ENCODE peak calls at places on chromosomes 6 and 20, in seven cellular contexts. One of them, this sample, is unnamed.

GRCh38 chr6:131250121-131250520 is 114.9 kb downstream of the AKAP7 start:
- DNase-seq in neuronal stem cell: peak; percentile 36
- DNase-seq in trophoblast cell: peak; percentile 5
- DNase-seq in H9: peak; percentile 63
- DNase-seq in IMR-90: peak; percentile 48
- DNase-seq in mesendoderm: peak; percentile 74
- DNase-seq in H1: no peak
- DNase-seq in this sample: peak; percentile 46

GRCh38 chr6:145508107-145508506 is 227.2 kb downstream of the EPM2A start:
- DNase-seq in neuronal stem cell: no peak
- DNase-seq in trophoblast cell: no peak
- DNase-seq in H9: peak; percentile 53
- DNase-seq in IMR-90: no peak
- DNase-seq in mesendoderm: peak; percentile 78
- DNase-seq in H1: no peak
- DNase-seq in this sample: no peak

GRCh38 chr20:8721098-8721497 is 347.8 kb upstream of the PLCB4 start:
- DNase-seq in neuronal stem cell: peak; percentile 41
- DNase-seq in trophoblast cell: peak; percentile 69
- DNase-seq in H9: peak; percentile 41
- DNase-seq in IMR-90: peak; percentile 67
- DNase-seq in mesendoderm: peak; percentile 68
- DNase-seq in H1: no peak
- DNase-seq in this sample: peak; percentile 62

GRCh38 chr6:82251942-82252341 is 4.4 kb upstream of the IBTK start:
- DNase-seq in neuronal stem cell: no peak
- DNase-seq in trophoblast cell: peak; percentile 74
- DNase-seq in H9: no peak
- DNase-seq in IMR-90: peak; percentile 54
- DNase-seq in mesendoderm: peak; percentile 45
- DNase-seq in H1: no peak
- DNase-seq in this sample: peak; percentile 56

GRCh38 chr6:98272061-98272460 is 562.3 kb upstream of the POU3F2 start:
- DNase-seq in neuronal stem cell: no peak
- DNase-seq in trophoblast cell: no peak
- DNase-seq in H9: no peak
- DNase-seq in IMR-90: no peak
- DNase-seq in mesendoderm: no peak
- DNase-seq in H1: no peak
- DNase-seq in this sample: no peak

GRCh38 chr20:2515203-2515602 is 6.5 kb upstream of the ZNF343 start:
- DNase-seq in neuronal stem cell: no peak
- DNase-seq in trophoblast cell: no peak
- DNase-seq in H9: no peak
- DNase-seq in IMR-90: no peak
- DNase-seq in mesendoderm: no peak
- DNase-seq in H1: no peak
- DNase-seq in this sample: no peak

GRCh38 chr6:128491041-128491642 is 29.3 kb downstream of the PTPRK start:
- DNase-seq in neuronal stem cell: peak; percentile 55
- DNase-seq in trophoblast cell: no peak
- DNase-seq in H9: no peak
- DNase-seq in IMR-90: no peak
- DNase-seq in mesendoderm: peak; percentile 76
- DNase-seq in H1: no peak
- DNase-seq in this sample: no peak

GRCh38 chr20:33287884-33288283 is 4.9 kb downstream of the BPIFB1 start:
- DNase-seq in neuronal stem cell: no peak
- DNase-seq in trophoblast cell: no peak
- DNase-seq in H9: no peak
- DNase-seq in IMR-90: no peak
- DNase-seq in mesendoderm: no peak
- DNase-seq in H1: no peak
- DNase-seq in this sample: no peak

GRCh38 chr6:119172813-119173212 is 94.3 kb upstream of the FAM184A start:
- DNase-seq in neuronal stem cell: no peak
- DNase-seq in trophoblast cell: peak; percentile 93
- DNase-seq in H9: no peak
- DNase-seq in IMR-90: peak; percentile 13
- DNase-seq in mesendoderm: no peak
- DNase-seq in H1: no peak
- DNase-seq in this sample: peak; percentile 35

GRCh38 chr20:10314198-10314597 is 95.6 kb downstream of the SNAP25 start:
- DNase-seq in neuronal stem cell: no peak
- DNase-seq in trophoblast cell: no peak
- DNase-seq in H9: no peak
- DNase-seq in IMR-90: peak; percentile 79
- DNase-seq in mesendoderm: peak; percentile 21
- DNase-seq in H1: no peak
- DNase-seq in this sample: peak; percentile 59

GRCh38 chr6:78917788-78918187 is 50.4 kb downstream of the IRAK1BP1 start:
- DNase-seq in neuronal stem cell: no peak
- DNase-seq in trophoblast cell: no peak
- DNase-seq in H9: no peak
- DNase-seq in IMR-90: no peak
- DNase-seq in mesendoderm: no peak
- DNase-seq in H1: no peak
- DNase-seq in this sample: no peak

GRCh38 chr6:137401058-137401457 is 93.1 kb downstream of the OLIG3 start:
- DNase-seq in neuronal stem cell: no peak
- DNase-seq in trophoblast cell: no peak
- DNase-seq in H9: no peak
- DNase-seq in IMR-90: no peak
- DNase-seq in mesendoderm: no peak
- DNase-seq in H1: no peak
- DNase-seq in this sample: no peak

GRCh38 chr20:64191002-64191401 is 26.8 kb downstream of the MYT1 start:
- DNase-seq in neuronal stem cell: no peak
- DNase-seq in trophoblast cell: no peak
- DNase-seq in H9: no peak
- DNase-seq in IMR-90: no peak
- DNase-seq in mesendoderm: no peak
- DNase-seq in H1: no peak
- DNase-seq in this sample: no peak

GRCh38 chr6:30939473-30939872 is 1.3 kb upstream of the MUCL3 start:
- DNase-seq in neuronal stem cell: no peak
- DNase-seq in trophoblast cell: no peak
- DNase-seq in H9: no peak
- DNase-seq in IMR-90: no peak
- DNase-seq in mesendoderm: no peak
- DNase-seq in H1: no peak
- DNase-seq in this sample: no peak

GRCh38 chr6:56482525-56482924 is 160.2 kb downstream of the DST start:
- DNase-seq in neuronal stem cell: no peak
- DNase-seq in trophoblast cell: peak; percentile 79
- DNase-seq in H9: no peak
- DNase-seq in IMR-90: no peak
- DNase-seq in mesendoderm: no peak
- DNase-seq in H1: no peak
- DNase-seq in this sample: no peak

GRCh38 chr20:15446373-15446772 is 1109.0 kb upstream of the FLRT3 start:
- DNase-seq in neuronal stem cell: no peak
- DNase-seq in trophoblast cell: peak; percentile 3
- DNase-seq in H9: no peak
- DNase-seq in IMR-90: no peak
- DNase-seq in mesendoderm: no peak
- DNase-seq in H1: no peak
- DNase-seq in this sample: peak; percentile 5

GRCh38 chr6:99344289-99344688 is 5.2 kb downstream of the FAXC start:
- DNase-seq in neuronal stem cell: no peak
- DNase-seq in trophoblast cell: no peak
- DNase-seq in H9: no peak
- DNase-seq in IMR-90: peak; percentile 60
- DNase-seq in mesendoderm: peak; percentile 22
- DNase-seq in H1: no peak
- DNase-seq in this sample: peak; percentile 22

GRCh38 chr6:93676506-93676905 is 257.1 kb upstream of the EPHA7 start:
- DNase-seq in neuronal stem cell: no peak
- DNase-seq in trophoblast cell: no peak
- DNase-seq in H9: no peak
- DNase-seq in IMR-90: no peak
- DNase-seq in mesendoderm: no peak
- DNase-seq in H1: no peak
- DNase-seq in this sample: no peak

GRCh38 chr20:57860576-57860975 is 150.8 kb upstream of the PMEPA1 start:
- DNase-seq in neuronal stem cell: no peak
- DNase-seq in trophoblast cell: no peak
- DNase-seq in H9: no peak
- DNase-seq in IMR-90: no peak
- DNase-seq in mesendoderm: no peak
- DNase-seq in H1: no peak
- DNase-seq in this sample: no peak

GRCh38 chr20:57856658-57857057 is 146.8 kb upstream of the PMEPA1 start:
- DNase-seq in neuronal stem cell: no peak
- DNase-seq in trophoblast cell: no peak
- DNase-seq in H9: peak; percentile 5
- DNase-seq in IMR-90: no peak
- DNase-seq in mesendoderm: no peak
- DNase-seq in H1: no peak
- DNase-seq in this sample: no peak

GRCh38 chr20:57851786-57852185 is 142.0 kb upstream of the PMEPA1 start:
- DNase-seq in neuronal stem cell: no peak
- DNase-seq in trophoblast cell: no peak
- DNase-seq in H9: no peak
- DNase-seq in IMR-90: no peak
- DNase-seq in mesendoderm: no peak
- DNase-seq in H1: no peak
- DNase-seq in this sample: no peak

GRCh38 chr20:57857969-57858368 is 148.2 kb upstream of the PMEPA1 start:
- DNase-seq in neuronal stem cell: no peak
- DNase-seq in trophoblast cell: peak; percentile 3
- DNase-seq in H9: no peak
- DNase-seq in IMR-90: no peak
- DNase-seq in mesendoderm: no peak
- DNase-seq in H1: no peak
- DNase-seq in this sample: no peak

DNA sequence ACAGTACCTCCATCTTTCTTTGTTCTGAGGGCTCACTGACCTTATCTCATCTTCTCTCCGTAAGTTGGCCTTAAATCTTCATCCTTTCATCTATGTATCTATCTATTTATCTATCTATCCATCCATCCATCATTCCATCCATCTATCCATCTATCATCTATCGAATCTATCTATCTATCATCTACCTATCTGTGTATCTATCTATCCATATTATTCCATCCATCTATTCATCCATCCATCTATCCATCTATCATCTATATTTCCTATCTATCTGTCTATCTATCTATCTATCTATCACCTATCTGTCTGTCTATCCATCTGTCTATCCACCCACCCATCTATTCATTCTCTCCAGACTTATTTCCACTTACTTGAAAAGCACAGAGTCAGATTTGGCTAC is 147.3 kb upstream of the PMEPA1 start:
- DNase-seq in neuronal stem cell: no peak
- DNase-seq in trophoblast cell: no peak
- DNase-seq in H9: no peak
- DNase-seq in IMR-90: no peak
- DNase-seq in mesendoderm: no peak
- DNase-seq in H1: no peak
- DNase-seq in this sample: no peak
- H3K9ac ChIP-seq in neuronal stem cell: no peak overlapping the region
- H3K9ac ChIP-seq in trophoblast cell: no peak overlapping the region
- H3K9ac ChIP-seq in H9: no peak overlapping the region
- H3K9ac ChIP-seq in IMR-90: no peak overlapping the region
- H3K9ac ChIP-seq in mesendoderm: no peak overlapping the region
- H3K9ac ChIP-seq in H1: no peak overlapping the region
- H3K9ac ChIP-seq in this sample: no peak overlapping the region

DNA sequence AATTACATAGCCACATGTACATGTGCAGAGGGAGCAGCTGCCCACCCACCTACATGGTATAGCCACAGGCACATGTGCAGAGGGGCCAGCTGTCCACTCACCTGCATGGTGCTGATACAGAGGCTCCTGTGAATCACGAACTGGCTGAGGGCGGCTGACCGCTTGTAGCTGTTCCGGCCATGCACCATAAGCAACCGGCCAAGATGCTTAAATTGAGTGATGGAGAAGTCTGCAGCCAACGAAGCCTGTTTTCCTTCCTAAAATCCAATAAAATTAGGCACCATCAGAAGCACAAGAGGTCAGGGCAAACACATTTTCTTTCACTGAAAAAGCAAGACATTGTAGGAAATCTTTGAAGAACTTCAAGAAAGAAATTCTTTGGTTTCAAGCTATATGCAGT is 71.1 kb upstream of the NFATC2 start:
- DNase-seq in neuronal stem cell: no peak
- DNase-seq in trophoblast cell: no peak
- DNase-seq in H9: no peak
- DNase-seq in IMR-90: no peak
- DNase-seq in mesendoderm: no peak
- DNase-seq in H1: no peak
- DNase-seq in this sample: no peak
- H3K23ac ChIP-seq in neuronal stem cell: no peak overlapping the region
- H3K23ac ChIP-seq in trophoblast cell: no peak overlapping the region
- H3K23ac ChIP-seq in H9: no peak overlapping the region
- H3K23ac ChIP-seq in IMR-90: no peak overlapping the region
- H3K23ac ChIP-seq in mesendoderm: no peak overlapping the region
- H3K23ac ChIP-seq in H1: no peak overlapping the region
- H3K23ac ChIP-seq in this sample: no peak overlapping the region

DNA sequence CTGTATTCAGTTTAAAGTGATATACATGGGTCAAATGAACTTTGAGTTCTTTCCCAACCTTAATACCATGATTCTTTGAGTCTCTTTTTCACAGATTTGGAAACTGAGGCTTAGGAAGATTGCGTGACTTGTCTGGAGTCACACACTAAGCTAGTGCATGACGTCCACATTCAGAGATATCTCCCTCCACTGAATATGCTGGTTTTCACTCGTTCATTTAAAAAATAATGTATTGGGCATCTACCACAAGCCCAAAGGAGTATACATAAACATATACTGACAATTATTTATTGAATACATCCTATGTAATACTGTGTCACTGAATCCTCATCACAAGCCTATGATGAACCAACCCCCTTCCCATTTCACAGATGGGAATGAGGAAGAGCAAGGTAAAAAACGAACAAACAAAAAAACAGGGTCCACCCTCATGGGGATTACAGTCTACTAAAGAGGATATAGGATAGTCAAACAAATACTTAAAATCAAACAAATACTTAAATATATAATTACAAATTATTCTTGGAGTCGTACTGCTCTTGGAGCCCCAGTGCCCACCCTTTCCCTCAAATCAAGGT is 611 bp upstream of the TM9SF4 start:
- DNase-seq in neuronal stem cell: no peak
- DNase-seq in trophoblast cell: no peak
- DNase-seq in H9: no peak
- DNase-seq in IMR-90: no peak
- DNase-seq in mesendoderm: no peak
- DNase-seq in H1: no peak
- DNase-seq in this sample: no peak
- H3K9ac ChIP-seq in neuronal stem cell: no peak overlapping the region
- H3K9ac ChIP-seq in trophoblast cell: no peak overlapping the region
- H3K9ac ChIP-seq in H9: no peak overlapping the region
- H3K9ac ChIP-seq in IMR-90: no peak overlapping the region
- H3K9ac ChIP-seq in mesendoderm: no peak overlapping the region
- H3K9ac ChIP-seq in H1: peak overlapping the region; percentile 100
- H3K9ac ChIP-seq in this sample: peak overlapping the region; percentile 100

DNA sequence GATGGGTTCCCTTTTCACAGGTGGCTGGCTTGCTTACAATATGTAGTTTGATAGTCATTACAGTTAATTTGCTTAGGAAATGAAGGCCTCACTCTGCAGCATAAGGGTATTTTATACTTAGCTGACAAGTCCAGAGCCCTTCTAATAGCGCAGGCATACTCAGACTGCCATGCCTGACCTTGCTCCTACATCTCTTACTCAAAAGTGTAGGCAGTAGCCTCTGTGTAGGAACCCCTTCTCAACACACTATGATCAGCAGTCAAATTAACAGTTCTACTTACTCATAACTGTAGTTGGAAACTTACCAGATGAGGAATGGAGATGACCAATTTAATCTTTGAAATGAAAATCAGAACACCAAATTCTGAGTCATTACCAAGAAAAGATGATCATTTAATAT is 373.5 kb downstream of the TBC1D32 start:
- DNase-seq in neuronal stem cell: no peak
- DNase-seq in trophoblast cell: no peak
- DNase-seq in H9: no peak
- DNase-seq in IMR-90: no peak
- DNase-seq in mesendoderm: no peak
- DNase-seq in H1: no peak
- DNase-seq in this sample: no peak
- H3K23ac ChIP-seq in neuronal stem cell: no peak overlapping the region
- H3K23ac ChIP-seq in trophoblast cell: no peak overlapping the region
- H3K23ac ChIP-seq in H9: no peak overlapping the region
- H3K23ac ChIP-seq in IMR-90: no peak overlapping the region
- H3K23ac ChIP-seq in mesendoderm: no peak overlapping the region
- H3K23ac ChIP-seq in H1: no peak overlapping the region
- H3K23ac ChIP-seq in this sample: no peak overlapping the region